ENCODE peak calls at places on chromosomes 7 and 10, in nine cellular contexts. Z is endothelial cell, B is endodermal cell, W is fibroblast of lung, M is WERI-Rb-1, K is hepatocyte, T is fibroblast of pulmonary artery, G is H9, F is cardiac fibroblast. O is an unnamed sample.

GRCh38 chr10:24952146-24952700 is at the start of gene PRTFDC1:
- DNase-seq in Z (peak), B (peak), W (peak), M (peak), K (peak), T (no peak), G (peak), F (peak), O (peak)

GRCh38 chr10:113126506-113127192 is 176.6 kb downstream of the TCF7L2 start:
- DNase-seq in Z (peak), B (peak), W (peak), M (peak), K (peak), T (peak), G (peak), F (peak), O (peak)

GRCh38 chr7:121195010-121195409 is 133.8 kb upstream of the WNT16 start:
- DNase-seq in Z (no peak), B (no peak), W (no peak), M (no peak), K (no peak), T (no peak), G (no peak), F (no peak), O (no peak)

GRCh38 chr7:25384820-25385560 is 156.7 kb upstream of the NPVF start:
- DNase-seq in Z (no peak), B (no peak), W (no peak), M (no peak), K (no peak), T (no peak), G (no peak), F (no peak), O (no peak)

GRCh38 chr10:79130255-79130654 is 61.5 kb downstream of the ZMIZ1 start:
- DNase-seq in Z (no peak), B (no peak), W (no peak), M (no peak), K (no peak), T (no peak), G (no peak), F (no peak), O (no peak)

GRCh38 chr7:20541615-20542349 is 73.7 kb upstream of the ABCB5 start:
- DNase-seq in Z (no peak), B (no peak), W (no peak), M (no peak), K (no peak), T (peak), G (no peak), F (no peak), O (no peak)

GRCh38 chr10:88150338-88150737 is 286.9 kb downstream of the PTEN start:
- DNase-seq in Z (no peak), B (no peak), W (peak), M (no peak), K (no peak), T (peak), G (no peak), F (peak), O (peak)

GRCh38 chr10:78991187-78991586 is 77.6 kb upstream of the ZMIZ1 start:
- DNase-seq in Z (no peak), B (no peak), W (no peak), M (no peak), K (no peak), T (no peak), G (no peak), F (peak), O (no peak)

GRCh38 chr7:107171496-107171895 is 2.7 kb downstream of the HBP1 start:
- DNase-seq in Z (no peak), B (no peak), W (no peak), M (no peak), K (no peak), T (no peak), G (no peak), F (no peak), O (no peak)

GRCh38 chr7:44533301-44534055 is 7.7 kb downstream of the NPC1L1 start:
- DNase-seq in Z (no peak), B (no peak), W (peak), M (no peak), K (no peak), T (peak), G (no peak), F (no peak), O (peak)

GRCh38 chr7:78299088-78299487 is 500.5 kb downstream of the PHTF2 start:
- DNase-seq in Z (no peak), B (no peak), W (no peak), M (no peak), K (no peak), T (no peak), G (no peak), F (peak), O (no peak)

GRCh38 chr10:17216901-17217395 is 11.1 kb upstream of the VIM start:
- DNase-seq in Z (no peak), B (no peak), W (no peak), M (no peak), K (no peak), T (peak), G (no peak), F (peak), O (peak)

GRCh38 chr7:50766106-50766505 is 16.6 kb downstream of the GRB10 start:
- DNase-seq in Z (no peak), B (no peak), W (no peak), M (no peak), K (no peak), T (no peak), G (no peak), F (no peak), O (no peak)

GRCh38 chr7:135253851-135254815 is 20.5 kb downstream of the STRA8 start:
- DNase-seq in Z (peak), B (no peak), W (peak), M (no peak), K (peak), T (peak), G (no peak), F (peak), O (peak)

GRCh38 chr7:25308246-25308645 is 80.0 kb upstream of the NPVF start:
- DNase-seq in Z (no peak), B (no peak), W (no peak), M (no peak), K (no peak), T (no peak), G (no peak), F (no peak), O (no peak)

GRCh38 chr10:115093776-115094361 is 704 bp downstream of the ATRNL1 start:
- DNase-seq in Z (no peak), B (no peak), W (peak), M (peak), K (peak), T (no peak), G (peak), F (no peak), O (no peak)

GRCh38 chr10:88395677-88396076 is 187.4 kb downstream of the RNLS start:
- DNase-seq in Z (no peak), B (no peak), W (peak), M (no peak), K (no peak), T (peak), G (no peak), F (peak), O (no peak)

GRCh38 chr10:124105594-124105993 is 12.2 kb upstream of the CHST15 start:
- DNase-seq in Z (no peak), B (no peak), W (peak), M (no peak), K (no peak), T (no peak), G (no peak), F (no peak), O (no peak)

GRCh38 chr10:500876-501275 is 188.6 kb downstream of the DIP2C start:
- DNase-seq in Z (no peak), B (no peak), W (peak), M (no peak), K (no peak), T (peak), G (no peak), F (peak), O (peak)

GRCh38 chr10:625335-625699 is 64.2 kb downstream of the DIP2C start:
- DNase-seq in Z (no peak), B (peak), W (no peak), M (no peak), K (peak), T (no peak), G (no peak), F (no peak), O (no peak)

GRCh38 chr7:56175784-56176183 is 59.6 kb upstream of the NUPR2 start:
- DNase-seq in Z (no peak), B (no peak), W (no peak), M (no peak), K (no peak), T (no peak), G (no peak), F (peak), O (no peak)

GRCh38 chr7:155291045-155291530 is 6.6 kb upstream of the INSIG1 start:
- DNase-seq in Z (no peak), B (no peak), W (peak), M (no peak), K (peak), T (peak), G (no peak), F (peak), O (peak)

GRCh38 chr7:134654104-134654775 is 7.6 kb downstream of the BPGM start:
- DNase-seq in Z (no peak), B (no peak), W (no peak), M (no peak), K (no peak), T (no peak), G (no peak), F (no peak), O (no peak)

GRCh38 chr10:30219977-30220751 is 128.9 kb downstream of the MTPAP start:
- DNase-seq in Z (peak), B (no peak), W (peak), M (no peak), K (peak), T (peak), G (no peak), F (peak), O (no peak)

GRCh38 chr7:6181136-6181535 is 91.3 kb downstream of the CYTH3 start:
- DNase-seq in Z (no peak), B (no peak), W (no peak), M (no peak), K (no peak), T (no peak), G (no peak), F (no peak), O (no peak)

GRCh38 chr7:149329265-149329664 is 67.3 kb downstream of the ZNF783 start:
- DNase-seq in Z (no peak), B (no peak), W (no peak), M (no peak), K (no peak), T (no peak), G (no peak), F (no peak), O (no peak)

GRCh38 chr7:127632276-127632910 is 14.5 kb upstream of the PAX4 start:
- DNase-seq in Z (no peak), B (no peak), W (peak), M (no peak), K (no peak), T (no peak), G (no peak), F (peak), O (peak)

GRCh38 chr10:70575874-70576802 is 26.4 kb downstream of the PRF1 start:
- DNase-seq in Z (no peak), B (no peak), W (peak), M (no peak), K (peak), T (peak), G (no peak), F (peak), O (peak)

GRCh38 chr7:98641646-98642489 is 24.8 kb downstream of the NPTX2 start:
- DNase-seq in Z (peak), B (peak), W (no peak), M (peak), K (no peak), T (peak), G (no peak), F (no peak), O (no peak)

GRCh38 chr10:377228-377627 is 242.0 kb downstream of the ZMYND11 start:
- DNase-seq in Z (no peak), B (no peak), W (no peak), M (no peak), K (no peak), T (no peak), G (no peak), F (no peak), O (no peak)

GRCh38 chr7:65722361-65722792 is 150.5 kb upstream of the VKORC1L1 start:
- DNase-seq in Z (peak), B (peak), W (peak), M (peak), K (peak), T (peak), G (peak), F (peak), O (peak)

GRCh38 chr7:70178787-70179186 is 580.5 kb downstream of the AUTS2 start:
- DNase-seq in Z (no peak), B (peak), W (no peak), M (no peak), K (peak), T (no peak), G (no peak), F (no peak), O (no peak)

GRCh38 chr10:124545346-124545745 is 83.7 kb downstream of the LHPP start:
- DNase-seq in Z (no peak), B (no peak), W (no peak), M (no peak), K (no peak), T (no peak), G (no peak), F (no peak), O (no peak)

GRCh38 chr7:117803476-117803875 is 69.8 kb downstream of the CTTNBP2 start:
- DNase-seq in Z (no peak), B (no peak), W (no peak), M (no peak), K (no peak), T (no peak), G (no peak), F (no peak), O (no peak)

GRCh38 chr10:77756319-77757232 is 119.0 kb upstream of the KCNMA1 start:
- DNase-seq in Z (peak), B (peak), W (peak), M (peak), K (peak), T (peak), G (peak), F (peak), O (peak)
- TF ChIP-seq CTCF in Z (peak), B (peak), W (peak), M (peak), K (peak), T (peak), G (peak), F (peak), O (peak)

GRCh38 chr7:9083837-9084236 is 650.4 kb downstream of the NXPH1 start:
- DNase-seq in Z (no peak), B (no peak), W (no peak), M (peak), K (peak), T (no peak), G (peak), F (no peak), O (no peak)
- TF ChIP-seq CTCF in Z (no peak), B (peak), W (no peak), M (peak), K (no peak), T (no peak), G (peak), F (no peak), O (no peak)

DNA sequence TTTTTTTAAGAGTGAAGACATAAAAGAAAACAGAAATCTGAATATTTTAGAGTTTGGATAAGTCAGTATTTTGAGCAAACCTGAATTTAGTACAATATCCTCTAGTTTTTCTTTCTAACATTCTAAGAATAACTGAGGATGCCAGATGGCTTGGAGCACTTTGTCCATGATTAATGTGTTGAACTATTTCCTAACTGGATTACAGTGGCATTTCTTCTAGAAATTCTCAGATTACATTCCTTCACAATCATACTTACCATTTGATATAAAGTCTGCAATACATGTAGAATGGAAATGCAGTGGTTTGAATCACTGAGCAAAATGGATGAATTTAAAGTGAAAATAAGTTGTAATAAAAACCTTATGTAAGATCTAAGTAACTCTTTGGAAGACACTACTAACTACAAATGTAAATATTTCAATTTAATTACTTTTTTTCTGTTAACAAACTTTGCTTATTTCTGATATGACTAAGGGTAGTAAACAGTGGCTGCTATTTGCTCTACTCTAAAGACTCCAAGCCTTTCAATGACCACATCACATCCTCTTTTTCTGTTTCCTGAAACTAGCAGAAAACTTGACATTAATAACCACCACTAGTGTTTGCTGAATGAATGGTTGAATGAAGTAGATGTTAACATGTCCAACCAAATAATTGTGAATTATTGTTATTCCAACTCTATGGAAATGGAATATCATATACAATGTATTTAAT is 102.8 kb downstream of the PRKG1 start:
- DNase-seq in Z (no peak), B (no peak), W (peak), M (no peak), K (no peak), T (peak), G (no peak), F (peak), O (peak)
- TF ChIP-seq CTCF in Z (no peak), B (no peak), W (no peak), M (no peak), K (no peak), T (no peak), G (no peak), F (no peak), O (no peak)

GRCh38 chr7:151849879-151850260 is 27.0 kb downstream of the PRKAG2 start:
- DNase-seq in Z (no peak), B (no peak), W (no peak), M (no peak), K (no peak), T (no peak), G (no peak), F (no peak), O (no peak)
- TF ChIP-seq CTCF in Z (no peak), B (no peak), W (no peak), M (no peak), K (no peak), T (no peak), G (no peak), F (no peak), O (no peak)

GRCh38 chr10:75910032-75910431 is 478.6 kb downstream of the LRMDA start:
- DNase-seq in Z (no peak), B (peak), W (peak), M (no peak), K (peak), T (peak), G (no peak), F (peak), O (peak)
- TF ChIP-seq CTCF in Z (peak), B (peak), W (peak), M (peak), K (peak), T (peak), G (peak), F (peak), O (peak)

GRCh38 chr10:97099089-97099488 is 86.7 kb downstream of the SLIT1 start:
- DNase-seq in Z (no peak), B (no peak), W (no peak), M (no peak), K (no peak), T (no peak), G (no peak), F (no peak), O (no peak)

GRCh38 chr10:97099868-97100267 is 85.9 kb downstream of the SLIT1 start:
- DNase-seq in Z (no peak), B (no peak), W (no peak), M (no peak), K (no peak), T (no peak), G (no peak), F (no peak), O (no peak)

GRCh38 chr10:97102441-97102840 is 83.3 kb downstream of the SLIT1 start:
- DNase-seq in Z (no peak), B (no peak), W (no peak), M (no peak), K (no peak), T (no peak), G (no peak), F (no peak), O (no peak)

GRCh38 chr10:97100657-97101056 is 85.1 kb downstream of the SLIT1 start:
- DNase-seq in Z (no peak), B (no peak), W (no peak), M (no peak), K (no peak), T (no peak), G (no peak), F (no peak), O (no peak)

GRCh38 chr10:97101166-97101940 is 84.4 kb downstream of the SLIT1 start:
- DNase-seq in Z (no peak), B (peak), W (no peak), M (no peak), K (no peak), T (no peak), G (no peak), F (no peak), O (no peak)
- TF ChIP-seq CTCF in Z (no peak), B (peak), W (no peak), M (no peak), K (no peak), T (no peak), G (peak), F (no peak), O (no peak)

DNA sequence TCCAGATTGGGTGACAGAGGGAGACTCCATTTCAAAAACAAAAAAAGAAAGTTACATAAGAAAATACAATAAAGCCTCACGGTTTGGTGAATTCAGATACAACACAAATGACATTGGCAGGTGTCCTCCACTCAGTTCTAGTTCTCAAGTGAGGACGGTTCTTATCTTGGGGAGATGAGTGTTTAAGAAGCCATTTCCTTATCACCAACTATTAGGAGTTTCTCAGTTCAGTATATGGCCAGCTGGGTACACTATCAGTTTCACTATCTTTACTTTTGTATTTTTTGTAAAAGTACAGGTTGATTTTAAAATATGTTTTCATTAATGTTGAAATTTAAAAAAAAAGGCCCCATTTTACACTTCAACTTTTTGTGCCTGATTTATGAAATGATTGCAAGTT is 36.6 kb upstream of the NEBL start:
- DNase-seq in Z (no peak), B (no peak), W (no peak), M (no peak), K (no peak), T (no peak), G (no peak), F (no peak), O (no peak)
- TF ChIP-seq CTCF in Z (no peak), B (no peak), W (no peak), M (no peak), K (no peak), T (no peak), G (no peak), F (no peak), O (no peak)

O was measured in fibroblast of the aortic adventitia.